ENCODE peak calls at places on chromosomes 16 and 17, in four cellular contexts. H is SK-N-SH; C is stimulated activated CD8-positive, alpha-beta memory T cell treated with anti-CD3 and anti-CD28 coated beads, Interleukin-4, amount 100 ng/mL, for 24 hours; P is A549. L is an unnamed sample.

GRCh38 chr17:48261297-48261880 is 153.8 kb downstream of the SNX11 start:
- DNase-seq in H (peak), C (no peak), P (peak), L (no peak)

GRCh38 chr17:42670199-42670924 is 6.4 kb downstream of the PLEKHH3 start:
- DNase-seq in P (no peak), H (peak), C (no peak), L (no peak)

GRCh38 chr17:31678431-31678830 is 180.6 kb downstream of the COPRS start:
- DNase-seq in H (no peak), C (no peak), P (no peak), L (no peak)

GRCh38 chr17:2724783-2725164 is 13.2 kb upstream of the CLUH start:
- DNase-seq in H (no peak), P (peak), C (peak), L (no peak)

GRCh38 chr17:64240741-64241347 is 22.2 kb downstream of the TEX2 start:
- DNase-seq in C (no peak), P (no peak), H (peak), L (no peak)

GRCh38 chr17:206941-207560 is 25.6 kb upstream of the DOC2B start:
- DNase-seq in C (no peak), H (no peak), P (no peak), L (no peak)

GRCh38 chr17:79812969-79813825 is 16.3 kb upstream of the CBX8 start:
- DNase-seq in P (peak), H (peak), C (no peak), L (no peak)

GRCh38 chr17:1029196-1029911 is 32.4 kb downstream of the TIMM22 start:
- DNase-seq in P (no peak), C (no peak), H (no peak), L (no peak)

GRCh38 chr17:59190806-59191205 is 19.0 kb upstream of the SMG8 start:
- DNase-seq in C (no peak), H (no peak), P (no peak), L (no peak)

GRCh38 chr17:77591231-77591785 is 367.2 kb upstream of the TNRC6C start:
- DNase-seq in C (no peak), P (no peak), H (no peak), L (no peak)

GRCh38 chr16:56275801-56276200 is 84.5 kb downstream of the GNAO1 start:
- DNase-seq in C (no peak), P (no peak), H (no peak), L (no peak)

GRCh38 chr17:57679356-57679755 is 65.7 kb downstream of the CCDC182 start:
- DNase-seq in C (no peak), P (no peak), H (no peak), L (no peak)

GRCh38 chr16:4661661-4662060 is 31.7 kb upstream of the NUDT16L1 start:
- DNase-seq in C (no peak), H (no peak), P (no peak), L (no peak)